ENCODE peak calls at places on chromosomes 2 and 18, in seven cellular contexts. D, Z, K, E, X, W and U are unnamed samples.

GRCh38 chr2:240410004-240410403 is 25.5 kb upstream of the GPC1 start:
- DNase-seq in D (no peak), Z (no peak), K (no peak), E (no peak), X (no peak), W (no peak), U (no peak)

GRCh38 chr18:10588975-10589374 is 63.1 kb downstream of the NAPG start:
- DNase-seq in D (no peak), Z (peak; percentile 86), K (no peak), E (no peak), X (peak; percentile 2), W (no peak), U (no peak)

GRCh38 chr2:43898134-43898957 is 59.6 kb downstream of the ABCG8 start:
- DNase-seq in D (no peak), Z (no peak), K (no peak), E (no peak), X (peak; percentile 6), W (no peak), U (peak; percentile 47)

GRCh38 chr18:55900380-55900779 is 312.4 kb upstream of the TCF4 start:
- DNase-seq in D (peak; percentile 47), Z (no peak), K (no peak), E (no peak), X (no peak), W (no peak), U (no peak)

GRCh38 chr18:24734058-24734457 is 273.6 kb downstream of the HRH4 start:
- DNase-seq in D (no peak), Z (no peak), K (peak; percentile 58), E (peak; percentile 19), X (peak; percentile 40), W (peak; percentile 46), U (peak; percentile 42)

GRCh38 chr2:168165418-168165817 is 82.0 kb downstream of the STK39 start:
- DNase-seq in D (no peak), Z (no peak), K (no peak), E (no peak), X (peak; percentile 41), W (no peak), U (no peak)

GRCh38 chr2:239116456-239117246 is 268.8 kb downstream of the TWIST2 start:
- DNase-seq in D (no peak), Z (no peak), K (no peak), E (no peak), X (peak; percentile 57), W (no peak), U (no peak)

GRCh38 chr2:29786361-29786760 is 135.0 kb downstream of the ALK start:
- DNase-seq in D (no peak), Z (no peak), K (no peak), E (peak; percentile 47), X (no peak), W (no peak), U (no peak)

GRCh38 chr18:79912994-79913831 is 38.2 kb downstream of the SLC66A2 start:
- DNase-seq in D (no peak), Z (peak; percentile 18), K (no peak), E (no peak), X (no peak), W (peak; percentile 24), U (no peak)

GRCh38 chr2:86308984-86309695 is 28.3 kb downstream of the REEP1 start:
- DNase-seq in D (no peak), Z (no peak), K (no peak), E (no peak), X (no peak), W (no peak), U (no peak)

GRCh38 chr2:174835797-174836255 is 71.6 kb upstream of the CHRNA1 start:
- DNase-seq in D (peak; percentile 85), Z (no peak), K (peak; percentile 38), E (no peak), X (peak; percentile 99), W (no peak), U (no peak)

GRCh38 chr2:9390991-9391390 is 32.3 kb downstream of the ITGB1BP1 start:
- DNase-seq in D (no peak), Z (no peak), K (no peak), E (no peak), X (no peak), W (no peak), U (no peak)

GRCh38 chr2:134436706-134437105 is 182.8 kb downstream of the MGAT5 start:
- DNase-seq in D (no peak), Z (no peak), K (no peak), E (no peak), X (no peak), W (no peak), U (no peak)

GRCh38 chr18:2994603-2995432 is 18.1 kb downstream of the LPIN2 start:
- DNase-seq in D (no peak), Z (no peak), K (peak; percentile 51), E (peak; percentile 62), X (no peak), W (no peak), U (no peak)
- TF ChIP-seq CTCF in D (peak; percentile 10), Z (no peak), K (peak; percentile 56), E (peak; percentile 60), X (peak; percentile 22), W (peak; percentile 60), U (no peak)

DNA sequence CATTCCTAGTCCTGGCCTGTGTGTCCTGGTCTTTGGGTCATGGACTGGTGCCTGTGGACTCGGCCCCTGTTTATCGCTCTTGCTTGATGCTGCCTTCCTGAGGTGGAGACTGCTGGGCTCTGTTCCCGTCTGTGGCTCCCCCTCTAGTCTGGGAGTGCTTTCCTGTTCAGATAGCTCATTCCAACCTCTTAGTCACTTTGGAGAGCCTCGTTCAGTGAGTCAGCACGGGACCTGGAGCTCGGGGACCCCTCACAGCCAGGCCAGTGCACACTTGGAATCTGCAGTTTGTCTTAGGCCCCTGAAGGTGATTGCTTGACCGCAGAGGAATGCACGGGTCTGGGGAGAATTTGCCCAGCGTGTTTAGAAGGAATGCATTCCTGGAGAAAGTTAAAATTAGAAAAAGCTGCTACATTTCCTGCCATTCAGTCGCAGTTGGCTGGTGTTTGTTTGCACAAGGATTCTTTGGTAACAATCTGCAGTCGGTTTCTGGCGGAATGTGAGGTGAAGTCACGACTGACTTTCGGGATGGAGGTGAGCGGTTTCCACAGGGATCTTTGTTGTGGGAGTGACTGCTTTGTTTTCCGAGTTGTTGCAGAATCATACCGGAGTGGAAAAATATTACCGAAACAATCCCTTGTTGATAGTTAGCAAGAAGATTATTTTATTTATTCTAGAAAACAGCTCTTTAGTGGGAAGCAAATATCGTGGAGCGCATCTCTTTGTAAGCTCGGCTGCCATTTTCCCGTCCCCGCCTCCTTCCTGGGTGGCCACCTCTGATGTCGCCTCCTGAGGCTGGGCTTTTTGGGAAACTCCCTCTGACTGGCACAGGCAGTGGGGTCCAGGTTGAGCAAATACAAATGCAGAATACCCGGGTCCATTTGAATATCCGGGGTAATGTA is 29.6 kb downstream of the SH3BP4 start:
- DNase-seq in D (peak; percentile 98), Z (peak; percentile 43), K (peak; percentile 84), E (peak; percentile 78), X (peak; percentile 99), W (peak; percentile 74), U (peak; percentile 57)
- TF ChIP-seq CTCF in D (peak; percentile 31), Z (no peak), K (no peak), E (no peak), X (peak; percentile 23), W (no peak), U (no peak)

GRCh38 chr18:58334061-58334460 is 290.0 kb downstream of the NEDD4L start:
- DNase-seq in D (no peak), Z (no peak), K (no peak), E (no peak), X (no peak), W (no peak), U (no peak)

GRCh38 chr18:58336605-58337004 is 292.3 kb downstream of the ALPK2 start:
- DNase-seq in D (no peak), Z (no peak), K (no peak), E (no peak), X (peak; percentile 54), W (no peak), U (no peak)

GRCh38 chr18:58335223-58335622 is 291.2 kb downstream of the NEDD4L start:
- DNase-seq in D (no peak), Z (no peak), K (peak; percentile 23), E (no peak), X (no peak), W (no peak), U (peak; percentile 16)

GRCh38 chr18:58337285-58337684 is 291.6 kb downstream of the ALPK2 start:
- DNase-seq in D (no peak), Z (no peak), K (no peak), E (no peak), X (no peak), W (no peak), U (no peak)

DNA sequence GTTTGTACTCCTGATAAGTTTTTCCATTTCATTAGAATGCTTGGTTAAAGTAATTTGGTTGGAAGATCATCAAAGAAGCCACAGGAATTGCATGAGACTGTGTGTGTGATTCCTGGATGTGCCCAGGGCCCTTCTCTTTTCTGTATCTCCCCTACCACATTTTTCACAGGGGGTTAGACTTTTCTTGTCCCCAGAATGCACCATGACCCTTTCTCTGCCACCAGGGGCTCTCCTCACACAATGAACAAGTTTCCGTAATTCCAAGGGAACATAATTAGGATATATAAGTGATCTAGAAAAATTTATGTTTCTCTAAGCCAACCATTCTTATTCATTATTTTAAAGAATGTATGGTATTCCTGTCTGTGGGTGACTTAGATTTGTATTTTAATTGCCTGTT is 291.8 kb downstream of the NEDD4L start:
- DNase-seq in D (no peak), Z (no peak), K (peak; percentile 44), E (no peak), X (no peak), W (no peak), U (no peak)
- TF ChIP-seq CTCF in D (peak; percentile 37), Z (no peak), K (peak; percentile 53), E (no peak), X (peak; percentile 37), W (peak; percentile 51), U (no peak)

GRCh38 chr18:48541747-48542108 is 2.9 kb downstream of the CTIF start:
- DNase-seq in D (no peak), Z (no peak), K (no peak), E (no peak), X (no peak), W (no peak), U (no peak)
- TF ChIP-seq CTCF in D (no peak), Z (no peak), K (no peak), E (no peak), X (no peak), W (no peak), U (no peak)